ENCODE peak calls at places on chromosomes 13 and 19, in seven cellular contexts. S is LHCN-M2; Z is left lung; E is activated CD4-positive, alpha-beta memory T cell treated with anti-CD3 and anti-CD28 coated beads, Interleukin-2, amount 10 ng/mL, durations not matched to agents 7 days and 5 days; W is globus pallidus; U is activated CD4-positive, CD25-positive, alpha-beta regulatory T cell treated with anti-CD3 and anti-CD28 coated beads, Interleukin-2, amount 50 U/mL, for 16 hours; V is NCI-H226. D is an unnamed sample.
A peak's percentile ranks its signal among the peaks of the same experiment; 100 is the strongest.

GRCh38 chr19:33812388-33813330 is 16.0 kb downstream of the KCTD15 start:
- DNase-seq in V (no peak), E (no peak), Z (no peak), W (no peak), S (no peak), U (no peak), D (no peak)

GRCh38 chr19:10699650-10700335 is 1.4 kb upstream of the QTRT1 start:
- DNase-seq in U (peak; percentile 54), W (no peak), Z (no peak), V (peak; percentile 27), E (peak; percentile 81), S (peak; percentile 55), D (peak; percentile 84)

GRCh38 chr13:28401303-28402056 is 93.4 kb downstream of the FLT1 start:
- DNase-seq in Z (no peak), W (no peak), U (no peak), E (no peak), S (peak; percentile 27), V (no peak), D (no peak)

GRCh38 chr13:98173431-98173921 is 3.6 kb downstream of the RNF113B start:
- DNase-seq in U (no peak), S (peak; percentile 93), W (peak; percentile 10), E (no peak), V (peak; percentile 75), Z (no peak), D (no peak)

GRCh38 chr19:38309615-38310278 is 5.7 kb downstream of the C19orf33 start:
- DNase-seq in E (no peak), S (no peak), Z (peak; percentile 31), W (no peak), V (no peak), U (no peak), D (no peak)

GRCh38 chr19:33143897-33144405 is 12.0 kb downstream of the WDR88 start:
- DNase-seq in S (peak; percentile 27), E (peak; percentile 66), U (peak; percentile 17), V (peak; percentile 33), W (peak; percentile 45), Z (peak; percentile 86), D (peak; percentile 69)

GRCh38 chr13:20303636-20304035 is 71.5 kb upstream of the GJB6 start:
- DNase-seq in S (peak; percentile 10), Z (no peak), U (no peak), W (no peak), V (no peak), E (no peak), D (no peak)

GRCh38 chr13:30376426-30377311 is 45.6 kb upstream of the UBE2L5 start:
- DNase-seq in W (no peak), U (peak; percentile 47), E (peak; percentile 86), V (no peak), Z (no peak), S (no peak), D (peak; percentile 85)

GRCh38 chr13:74134226-74134776 is at the start of gene KLF12:
- DNase-seq in S (peak; percentile 96), W (peak; percentile 52), Z (peak; percentile 88), U (peak; percentile 82), V (peak; percentile 88), E (peak; percentile 96), D (peak; percentile 97)

GRCh38 chr19:31261019-31261595 is 88.1 kb downstream of the TSHZ3 start:
- DNase-seq in U (no peak), V (no peak), Z (no peak), W (no peak), S (no peak), E (no peak), D (no peak)

D was measured in activated CD4-positive, alpha-beta T cell treated with anti-CD3 and anti-CD28 coated beads, Interleukin-2, amount 10 ng/mL, durations not matched to agents 7 days and 5 days.